ENCODE peak calls at places on chromosomes 12 and 14, in four cellular contexts. L is heart left ventricle, X is adrenal gland, H is ovary. N is an unnamed sample.

GRCh38 chr12:62468394-62468793 is 1.8 kb downstream of the MON2 start:
- DNase-seq in X (no peak), L (no peak), H (no peak), N (no peak)

GRCh38 chr12:76288218-76288617 is 60.0 kb downstream of the BBS10 start:
- DNase-seq in L (no peak), H (no peak), X (no peak), N (no peak)

GRCh38 chr12:127546721-127547505 is 720.1 kb upstream of the TMEM132C start:
- DNase-seq in H (no peak), X (no peak), L (no peak), N (no peak)

GRCh38 chr14:20400965-20401593 is 12.2 kb downstream of the TEP1 start:
- DNase-seq in X (no peak), H (no peak), L (no peak), N (no peak)

GRCh38 chr12:38904932-38905479 is 385 bp downstream of the CPNE8 start:
- DNase-seq in H (peak), X (peak), L (peak), N (peak)

GRCh38 chr14:21275261-21275858 is 4.5 kb upstream of the RPGRIP1 start:
- DNase-seq in L (no peak), X (no peak), H (no peak), N (no peak)

GRCh38 chr12:114221976-114222630 is 183.8 kb downstream of the TBX5 start:
- DNase-seq in L (no peak), H (no peak), X (no peak), N (no peak)

GRCh38 chr14:52188381-52188780 is 79.1 kb upstream of the PTGDR start:
- DNase-seq in X (no peak), L (no peak), H (no peak), N (no peak)

GRCh38 chr12:91871751-91872150 is 273.9 kb downstream of the BTG1 start:
- DNase-seq in X (no peak), H (no peak), L (no peak), N (no peak)

GRCh38 chr12:95204141-95204866 is 13.0 kb downstream of the FGD6 start:
- DNase-seq in L (no peak), X (peak), H (peak), N (peak)
- TF ChIP-seq POLR2A in L (no peak), X (no peak), H (peak), N (no peak)

GRCh38 chr12:66516133-66516532 is 162.7 kb downstream of the GRIP1 start:
- DNase-seq in X (no peak), H (no peak), L (no peak), N (no peak)
- TF ChIP-seq POLR2A in X (no peak), H (no peak), L (no peak), N (no peak)

DNA sequence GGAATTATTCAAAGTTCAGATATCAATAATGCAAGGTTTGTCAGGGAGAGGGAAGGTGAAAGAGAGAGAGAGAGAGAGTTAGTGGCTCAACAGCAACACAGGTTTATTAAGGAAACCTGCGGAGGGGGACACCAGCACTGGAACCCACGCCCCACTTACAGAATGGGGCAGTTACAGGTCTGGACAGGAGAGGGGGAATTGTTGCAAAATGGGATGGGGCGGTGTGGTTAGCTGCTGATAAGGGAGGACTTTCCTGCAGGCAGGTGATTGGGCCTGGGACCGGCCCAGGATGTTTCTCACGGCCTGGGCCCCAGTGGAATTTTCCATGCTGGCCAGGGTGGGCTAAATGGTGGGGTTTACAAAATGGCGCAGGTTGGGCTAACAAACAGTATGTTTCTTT is 278.2 kb upstream of the SLC16A7 start:
- DNase-seq in H (no peak), X (no peak), L (no peak), N (no peak)
- TF ChIP-seq POLR2A in H (no peak), X (no peak), L (no peak), N (no peak)

DNA sequence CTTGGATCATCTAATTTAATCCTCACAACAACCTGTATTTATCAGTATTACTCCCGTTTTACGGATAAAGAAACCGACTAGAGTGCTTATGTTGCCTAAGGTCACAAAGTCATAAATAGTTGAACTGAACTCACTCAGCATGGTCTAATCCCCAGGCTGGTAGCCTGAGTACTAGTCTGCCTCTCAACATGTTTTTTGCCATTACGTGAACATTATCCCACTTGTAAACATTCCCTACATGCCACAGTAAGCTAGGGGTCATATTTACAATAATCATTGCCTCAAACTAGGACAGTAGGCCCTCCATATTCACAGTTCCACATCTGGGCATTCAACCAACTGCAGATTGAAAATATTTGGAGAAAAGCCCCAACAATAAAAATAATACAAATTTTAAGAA is 12.1 kb downstream of the SNRPF start:
- DNase-seq in H (no peak), L (no peak), X (no peak), N (no peak)
- TF ChIP-seq POLR2A in H (no peak), L (no peak), X (no peak), N (no peak)

DNA sequence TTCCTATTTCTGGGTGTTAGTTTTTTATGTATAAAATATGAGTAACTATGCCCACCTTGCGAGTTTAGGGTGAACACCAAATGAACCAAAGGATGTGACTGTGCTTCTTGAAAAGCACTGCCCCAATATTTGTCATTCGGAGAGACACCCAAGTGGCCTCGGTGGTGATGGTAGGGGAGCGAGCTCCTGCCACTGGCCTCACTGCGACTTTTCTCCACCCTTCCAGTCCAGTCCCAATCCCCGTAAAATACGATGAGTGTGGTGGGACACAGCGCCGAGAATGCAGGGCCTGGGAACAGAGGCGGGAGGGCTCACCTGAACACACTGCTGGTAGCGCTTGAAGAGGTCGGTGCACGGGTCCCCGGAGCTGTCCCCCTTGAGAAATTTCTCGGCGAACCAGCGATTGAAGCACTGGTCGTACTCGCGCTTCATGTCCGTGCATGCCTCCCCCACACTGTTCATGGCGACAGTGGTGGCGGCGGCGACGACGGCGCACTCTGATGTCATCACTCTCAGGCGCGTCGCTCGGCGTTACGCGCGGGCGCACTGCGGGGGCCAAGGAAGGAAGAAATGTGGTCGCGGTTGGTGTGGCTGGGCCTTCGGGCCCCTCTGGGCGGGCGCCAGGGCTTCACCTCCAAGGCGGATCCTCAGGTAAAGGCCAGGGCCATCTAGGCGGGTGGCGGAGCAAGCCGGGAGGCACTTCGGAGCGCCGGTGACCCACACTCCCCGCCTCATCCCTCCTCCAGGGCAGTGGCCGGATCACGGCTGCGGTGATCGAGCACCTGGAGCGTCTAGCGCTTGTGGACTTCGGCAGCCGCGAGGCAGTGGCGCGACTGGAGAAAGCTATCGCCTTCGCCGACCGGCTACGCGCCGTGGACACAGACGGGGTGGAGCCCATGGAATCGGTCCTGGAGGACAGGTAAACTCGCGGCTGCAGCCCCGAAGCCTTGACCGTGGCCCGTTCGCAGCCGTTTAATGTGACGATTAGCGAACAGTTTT is at the start of the genes GATC and TRIAP1:
- DNase-seq in L (peak), H (peak), X (peak), N (peak)
- TF ChIP-seq POLR2A in L (no peak), H (peak), X (peak), N (no peak)

GRCh38 chr12:5988088-5988487 is 43.0 kb upstream of the ANO2 start:
- DNase-seq in H (no peak), L (no peak), X (no peak), N (no peak)
- TF ChIP-seq POLR2A in H (no peak), L (no peak), X (no peak), N (no peak)

GRCh38 chr12:253116-253831 is 9.4 kb downstream of the SLC6A13 start:
- DNase-seq in H (no peak), L (no peak), X (no peak), N (no peak)

GRCh38 chr12:256958-257357 is 5.7 kb downstream of the SLC6A13 start:
- DNase-seq in X (no peak), H (no peak), L (no peak), N (no peak)

GRCh38 chr12:256225-256624 is 6.4 kb downstream of the SLC6A13 start:
- DNase-seq in L (no peak), H (no peak), X (no peak), N (no peak)

GRCh38 chr12:254039-254438 is 8.6 kb downstream of the SLC6A13 start:
- DNase-seq in X (no peak), L (no peak), H (no peak), N (no peak)

DNA sequence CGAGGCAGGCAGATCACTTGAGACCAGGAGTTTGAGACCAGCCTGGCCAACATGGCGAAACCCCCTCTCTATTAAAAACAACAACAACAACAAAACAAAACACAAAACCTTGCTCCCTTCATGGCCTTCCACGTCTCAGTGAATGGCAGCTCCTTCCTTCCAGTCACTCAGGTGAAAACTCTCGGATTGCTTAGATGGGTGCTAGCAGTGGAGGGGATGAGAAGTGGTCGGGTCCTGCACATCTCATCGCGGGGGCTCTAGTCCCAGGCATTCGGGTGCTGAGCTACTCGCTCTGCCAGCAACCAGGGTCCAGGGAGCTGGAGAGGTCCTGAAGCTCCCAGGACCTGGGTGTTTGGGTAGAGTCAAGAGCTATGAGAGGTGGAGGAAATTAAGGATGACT is 7.7 kb downstream of the SLC6A13 start:
- DNase-seq in L (no peak), X (no peak), H (no peak), N (no peak)
- TF ChIP-seq POLR2A in L (no peak), X (no peak), H (no peak), N (no peak)

GRCh38 chr12:48999371-49000131 is at the start of gene DDN:
- DNase-seq in H (peak), L (peak), X (peak), N (peak)
- TF ChIP-seq POLR2A in H (no peak), L (no peak), X (no peak), N (no peak)

GRCh38 chr14:104752735-104753527 is at the start of gene SIVA1:
- DNase-seq in X (peak), H (peak), L (peak), N (peak)

GRCh38 chr14:104753528-104754212 is 723 bp downstream of the SIVA1 start:
- DNase-seq in L (no peak), X (peak), H (no peak), N (no peak)

GRCh38 chr14:104751539-104752337 is 1.2 kb upstream of the SIVA1 start:
- DNase-seq in X (no peak), H (peak), L (peak), N (no peak)

GRCh38 chr14:104750658-104751057 is 2.3 kb upstream of the SIVA1 start:
- DNase-seq in H (no peak), L (peak), X (no peak), N (no peak)

DNA sequence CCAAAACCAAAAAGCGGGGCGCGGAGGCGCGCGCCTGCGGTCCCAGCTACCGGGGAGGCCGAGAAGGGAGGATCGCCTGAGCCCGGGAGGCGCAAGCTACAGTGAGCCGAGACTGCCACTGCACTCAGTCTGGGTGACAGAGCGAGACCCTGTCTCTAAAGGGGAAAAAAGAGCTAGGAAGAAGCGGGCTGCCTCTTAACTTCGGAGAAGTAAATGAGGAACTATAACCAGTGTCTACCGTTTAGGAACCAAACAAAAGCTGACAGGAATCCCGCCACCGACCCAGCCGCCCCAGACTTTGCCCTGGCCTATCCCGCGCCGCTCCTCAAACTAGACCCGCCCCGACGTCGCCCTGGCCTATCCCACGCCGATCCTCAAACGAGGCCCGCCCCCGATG is 611 bp upstream of the SIVA1 start:
- DNase-seq in H (no peak), L (no peak), X (no peak), N (no peak)
- TF ChIP-seq POLR2A in H (no peak), L (peak), X (peak), N (no peak)

N was measured in stomach.